ENCODE peak calls at places on chromosomes 5 and 9, in six cellular contexts. One of them, this sample, is unnamed.

GRCh38 chr5:56340196-56340980 is 107.3 kb upstream of the ANKRD55 start:
- DNase-seq in RPMI7951: no peak
- DNase-seq in CD4-positive, alpha-beta T cell: no peak
- DNase-seq in EH: peak
- DNase-seq in stromal cell of bone marrow: no peak
- DNase-seq in glomerular endothelial cell: no peak
- DNase-seq in this sample: no peak

GRCh38 chr5:6943197-6943596 is 230.0 kb downstream of the TENT4A start:
- DNase-seq in RPMI7951: no peak
- DNase-seq in CD4-positive, alpha-beta T cell: no peak
- DNase-seq in EH: no peak
- DNase-seq in stromal cell of bone marrow: no peak
- DNase-seq in glomerular endothelial cell: no peak
- DNase-seq in this sample: no peak

GRCh38 chr5:115977988-115978387 is 15.7 kb downstream of the LVRN start:
- DNase-seq in RPMI7951: peak
- DNase-seq in CD4-positive, alpha-beta T cell: no peak
- DNase-seq in EH: peak
- DNase-seq in stromal cell of bone marrow: peak
- DNase-seq in glomerular endothelial cell: peak
- DNase-seq in this sample: no peak

GRCh38 chr5:139806726-139807646 is 11.4 kb downstream of the PSD2 start:
- DNase-seq in RPMI7951: no peak
- DNase-seq in CD4-positive, alpha-beta T cell: no peak
- DNase-seq in EH: no peak
- DNase-seq in stromal cell of bone marrow: no peak
- DNase-seq in glomerular endothelial cell: no peak
- DNase-seq in this sample: no peak

GRCh38 chr5:138944527-138945322 is 69.6 kb upstream of the LRRTM2 start:
- DNase-seq in RPMI7951: no peak
- DNase-seq in CD4-positive, alpha-beta T cell: no peak
- DNase-seq in EH: peak
- DNase-seq in stromal cell of bone marrow: no peak
- DNase-seq in glomerular endothelial cell: no peak
- DNase-seq in this sample: no peak

GRCh38 chr9:128412120-128412790 is 8.4 kb upstream of the CERCAM start:
- DNase-seq in RPMI7951: peak
- DNase-seq in CD4-positive, alpha-beta T cell: peak
- DNase-seq in EH: peak
- DNase-seq in stromal cell of bone marrow: no peak
- DNase-seq in glomerular endothelial cell: no peak
- DNase-seq in this sample: peak

GRCh38 chr9:84917366-84918063 is 248.0 kb downstream of the NTRK2 start:
- DNase-seq in RPMI7951: no peak
- DNase-seq in CD4-positive, alpha-beta T cell: no peak
- DNase-seq in EH: no peak
- DNase-seq in stromal cell of bone marrow: no peak
- DNase-seq in glomerular endothelial cell: no peak
- DNase-seq in this sample: no peak

GRCh38 chr9:29449294-29449693 is 1876.0 kb upstream of the C9orf72 start:
- DNase-seq in RPMI7951: no peak
- DNase-seq in CD4-positive, alpha-beta T cell: no peak
- DNase-seq in EH: no peak
- DNase-seq in stromal cell of bone marrow: no peak
- DNase-seq in glomerular endothelial cell: no peak
- DNase-seq in this sample: no peak

GRCh38 chr9:128150594-128151342 is 1.5 kb downstream of the LCN2 start:
- DNase-seq in RPMI7951: no peak
- DNase-seq in CD4-positive, alpha-beta T cell: no peak
- DNase-seq in EH: no peak
- DNase-seq in stromal cell of bone marrow: no peak
- DNase-seq in glomerular endothelial cell: no peak
- DNase-seq in this sample: no peak

GRCh38 chr5:154653418-154653763 is 101.8 kb upstream of the LARP1 start:
- DNase-seq in RPMI7951: no peak
- DNase-seq in CD4-positive, alpha-beta T cell: no peak
- DNase-seq in EH: no peak
- DNase-seq in stromal cell of bone marrow: no peak
- DNase-seq in glomerular endothelial cell: no peak
- DNase-seq in this sample: no peak

GRCh38 chr5:116561658-116562057 is 13.0 kb downstream of the SEMA6A start:
- DNase-seq in RPMI7951: no peak
- DNase-seq in CD4-positive, alpha-beta T cell: no peak
- DNase-seq in EH: no peak
- DNase-seq in stromal cell of bone marrow: no peak
- DNase-seq in glomerular endothelial cell: no peak
- DNase-seq in this sample: no peak

GRCh38 chr5:159263569-159263905 is 447 bp downstream of the UBLCP1 start:
- DNase-seq in RPMI7951: no peak
- DNase-seq in CD4-positive, alpha-beta T cell: no peak
- DNase-seq in EH: no peak
- DNase-seq in stromal cell of bone marrow: no peak
- DNase-seq in glomerular endothelial cell: no peak
- DNase-seq in this sample: no peak

GRCh38 chr5:66958126-66958983 is 238.2 kb downstream of the CD180 start:
- DNase-seq in RPMI7951: peak
- DNase-seq in CD4-positive, alpha-beta T cell: no peak
- DNase-seq in EH: peak
- DNase-seq in stromal cell of bone marrow: peak
- DNase-seq in glomerular endothelial cell: peak
- DNase-seq in this sample: no peak